ENCODE peak calls at places on chromosomes 7 and 10, in five cellular contexts. One of them, this sample, is unnamed.

GRCh38 chr10:15486404-15486803 is 115.3 kb upstream of the FAM171A1 start:
- DNase-seq in H1: no peak
- DNase-seq in mesenchymal stem cell: peak
- DNase-seq in H9: no peak
- DNase-seq in trophoblast cell: no peak
- DNase-seq in this sample: no peak

GRCh38 chr10:18681366-18681765 is 22.1 kb downstream of the ARL5B start:
- DNase-seq in H1: no peak
- DNase-seq in mesenchymal stem cell: peak
- DNase-seq in H9: no peak
- DNase-seq in trophoblast cell: no peak
- DNase-seq in this sample: no peak

GRCh38 chr10:86311176-86311575 is 55.4 kb downstream of the GRID1 start:
- DNase-seq in H1: no peak
- DNase-seq in mesenchymal stem cell: no peak
- DNase-seq in H9: peak
- DNase-seq in trophoblast cell: no peak
- DNase-seq in this sample: no peak

GRCh38 chr10:2137549-2138174 is 400.3 kb upstream of the ADARB2 start:
- DNase-seq in H1: peak
- DNase-seq in mesenchymal stem cell: peak
- DNase-seq in H9: peak
- DNase-seq in trophoblast cell: no peak
- DNase-seq in this sample: peak

GRCh38 chr7:151415375-151416112 is 5.7 kb upstream of the WDR86 start:
- DNase-seq in H1: no peak
- DNase-seq in mesenchymal stem cell: no peak
- DNase-seq in H9: no peak
- DNase-seq in trophoblast cell: peak
- DNase-seq in this sample: no peak

GRCh38 chr7:5591547-5591899 is 167.9 kb upstream of the TNRC18 start:
- DNase-seq in H1: no peak
- DNase-seq in mesenchymal stem cell: peak
- DNase-seq in H9: no peak
- DNase-seq in trophoblast cell: peak
- DNase-seq in this sample: peak

GRCh38 chr7:158110661-158111555 is 476.7 kb downstream of the PTPRN2 start:
- DNase-seq in H1: no peak
- DNase-seq in mesenchymal stem cell: no peak
- DNase-seq in H9: peak
- DNase-seq in trophoblast cell: no peak
- DNase-seq in this sample: no peak

GRCh38 chr10:126090911-126091728 is 194.8 kb downstream of the FANK1 start:
- DNase-seq in H1: no peak
- DNase-seq in mesenchymal stem cell: peak
- DNase-seq in H9: no peak
- DNase-seq in trophoblast cell: no peak
- DNase-seq in this sample: no peak

GRCh38 chr7:75039166-75039565 is 34.4 kb downstream of the RCC1L start:
- DNase-seq in H1: no peak
- DNase-seq in mesenchymal stem cell: no peak
- DNase-seq in H9: no peak
- DNase-seq in trophoblast cell: peak
- DNase-seq in this sample: no peak

GRCh38 chr10:11598749-11599396 is 12.6 kb downstream of the USP6NL start:
- DNase-seq in H1: no peak
- DNase-seq in mesenchymal stem cell: no peak
- DNase-seq in H9: no peak
- DNase-seq in trophoblast cell: peak
- DNase-seq in this sample: no peak

GRCh38 chr7:98826811-98827231 is 43.0 kb downstream of the TMEM130 start:
- DNase-seq in H1: no peak
- DNase-seq in mesenchymal stem cell: no peak
- DNase-seq in H9: peak
- DNase-seq in trophoblast cell: no peak
- DNase-seq in this sample: no peak

GRCh38 chr7:100801833-100802568 is 25.3 kb downstream of the EPHB4 start:
- DNase-seq in H1: no peak
- DNase-seq in mesenchymal stem cell: peak
- DNase-seq in H9: peak
- DNase-seq in trophoblast cell: peak
- DNase-seq in this sample: no peak

GRCh38 chr7:114889646-114890285 is 32.1 kb upstream of the MDFIC start:
- DNase-seq in H1: no peak
- DNase-seq in mesenchymal stem cell: peak
- DNase-seq in H9: no peak
- DNase-seq in trophoblast cell: peak
- DNase-seq in this sample: no peak

GRCh38 chr10:23158370-23158769 is 33.7 kb upstream of the PTF1A start:
- DNase-seq in H1: no peak
- DNase-seq in mesenchymal stem cell: peak
- DNase-seq in H9: peak
- DNase-seq in trophoblast cell: peak
- DNase-seq in this sample: peak

GRCh38 chr7:114917211-114917839 is 4.6 kb upstream of the MDFIC start:
- DNase-seq in H1: no peak
- DNase-seq in mesenchymal stem cell: no peak
- DNase-seq in H9: no peak
- DNase-seq in trophoblast cell: no peak
- DNase-seq in this sample: no peak

GRCh38 chr10:114638874-114639625 is 19.0 kb downstream of the ABLIM1 start:
- DNase-seq in H1: no peak
- DNase-seq in mesenchymal stem cell: peak
- DNase-seq in H9: no peak
- DNase-seq in trophoblast cell: no peak
- DNase-seq in this sample: no peak

GRCh38 chr10:42952358-42952757 is 124.5 kb upstream of the RET start:
- DNase-seq in H1: peak
- DNase-seq in mesenchymal stem cell: peak
- DNase-seq in H9: peak
- DNase-seq in trophoblast cell: peak
- DNase-seq in this sample: peak

GRCh38 chr10:690227-691161 is 1.0 kb upstream of the DIP2C start:
- DNase-seq in H1: no peak
- DNase-seq in mesenchymal stem cell: peak
- DNase-seq in H9: no peak
- DNase-seq in trophoblast cell: no peak
- DNase-seq in this sample: no peak

GRCh38 chr7:101386558-101387199 is 24.0 kb downstream of the COL26A1 start:
- DNase-seq in H1: no peak
- DNase-seq in mesenchymal stem cell: peak
- DNase-seq in H9: peak
- DNase-seq in trophoblast cell: no peak
- DNase-seq in this sample: peak

GRCh38 chr7:103148131-103148993 is 537 bp downstream of the NAPEPLD start:
- DNase-seq in H1: no peak
- DNase-seq in mesenchymal stem cell: no peak
- DNase-seq in H9: no peak
- DNase-seq in trophoblast cell: no peak
- DNase-seq in this sample: no peak

GRCh38 chr7:45657136-45657889 is 83.1 kb downstream of the ADCY1 start:
- DNase-seq in H1: no peak
- DNase-seq in mesenchymal stem cell: no peak
- DNase-seq in H9: no peak
- DNase-seq in trophoblast cell: no peak
- DNase-seq in this sample: no peak

GRCh38 chr7:19122018-19122588 is 4.7 kb upstream of the TWIST1 start:
- DNase-seq in H1: no peak
- DNase-seq in mesenchymal stem cell: peak
- DNase-seq in H9: no peak
- DNase-seq in trophoblast cell: no peak
- DNase-seq in this sample: no peak

GRCh38 chr7:798921-799470 is 33.3 kb upstream of the SUN1 start:
- DNase-seq in H1: no peak
- DNase-seq in mesenchymal stem cell: no peak
- DNase-seq in H9: no peak
- DNase-seq in trophoblast cell: no peak
- DNase-seq in this sample: no peak

GRCh38 chr7:351256-351655 is 61.3 kb downstream of the FOXL3 start:
- DNase-seq in H1: no peak
- DNase-seq in mesenchymal stem cell: no peak
- DNase-seq in H9: no peak
- DNase-seq in trophoblast cell: no peak
- DNase-seq in this sample: no peak

GRCh38 chr10:128859738-128860386 is 607.2 kb upstream of the MGMT start:
- DNase-seq in H1: no peak
- DNase-seq in mesenchymal stem cell: no peak
- DNase-seq in H9: no peak
- DNase-seq in trophoblast cell: peak
- DNase-seq in this sample: no peak

GRCh38 chr10:33193867-33194521 is 140.5 kb downstream of the NRP1 start:
- DNase-seq in H1: no peak
- DNase-seq in mesenchymal stem cell: peak
- DNase-seq in H9: no peak
- DNase-seq in trophoblast cell: no peak
- DNase-seq in this sample: no peak

GRCh38 chr7:132286836-132287235 is 289.4 kb downstream of the PLXNA4 start:
- DNase-seq in H1: no peak
- DNase-seq in mesenchymal stem cell: no peak
- DNase-seq in H9: no peak
- DNase-seq in trophoblast cell: no peak
- DNase-seq in this sample: no peak

GRCh38 chr7:44184221-44184873 is 4.9 kb downstream of the GCK start:
- DNase-seq in H1: peak
- DNase-seq in mesenchymal stem cell: peak
- DNase-seq in H9: no peak
- DNase-seq in trophoblast cell: peak
- DNase-seq in this sample: no peak

GRCh38 chr10:47360419-47361040 is 12.4 kb downstream of the RBP3 start:
- DNase-seq in H1: no peak
- DNase-seq in mesenchymal stem cell: no peak
- DNase-seq in H9: no peak
- DNase-seq in trophoblast cell: no peak
- DNase-seq in this sample: no peak

GRCh38 chr7:101953248-101953819 is 135.9 kb downstream of the CUX1 start:
- DNase-seq in H1: no peak
- DNase-seq in mesenchymal stem cell: peak
- DNase-seq in H9: no peak
- DNase-seq in trophoblast cell: no peak
- DNase-seq in this sample: no peak

GRCh38 chr7:135480966-135481599 is 28.8 kb downstream of the CNOT4 start:
- DNase-seq in H1: no peak
- DNase-seq in mesenchymal stem cell: no peak
- DNase-seq in H9: no peak
- DNase-seq in trophoblast cell: no peak
- DNase-seq in this sample: no peak

GRCh38 chr10:110134917-110135316 is 72.5 kb upstream of the MXI1 start:
- DNase-seq in H1: no peak
- DNase-seq in mesenchymal stem cell: no peak
- DNase-seq in H9: no peak
- DNase-seq in trophoblast cell: no peak
- DNase-seq in this sample: no peak
- H2BK12ac ChIP-seq in H1: no peak
- H2BK12ac ChIP-seq in mesenchymal stem cell: no peak
- H2BK12ac ChIP-seq in H9: no peak
- H2BK12ac ChIP-seq in trophoblast cell: no peak
- H2BK12ac ChIP-seq in this sample: no peak

GRCh38 chr7:159155410-159155809 is 10.7 kb upstream of the VIPR2 start:
- DNase-seq in H1: no peak
- DNase-seq in mesenchymal stem cell: no peak
- DNase-seq in H9: no peak
- DNase-seq in trophoblast cell: no peak
- DNase-seq in this sample: no peak

GRCh38 chr7:159158125-159158887 is 13.6 kb upstream of the VIPR2 start:
- DNase-seq in H1: no peak
- DNase-seq in mesenchymal stem cell: no peak
- DNase-seq in H9: no peak
- DNase-seq in trophoblast cell: no peak
- DNase-seq in this sample: no peak

GRCh38 chr7:159157714-159158113 is 13.0 kb upstream of the VIPR2 start:
- DNase-seq in H1: no peak
- DNase-seq in mesenchymal stem cell: no peak
- DNase-seq in H9: no peak
- DNase-seq in trophoblast cell: no peak
- DNase-seq in this sample: no peak

GRCh38 chr7:159158888-159159405 is 14.3 kb upstream of the VIPR2 start:
- DNase-seq in H1: no peak
- DNase-seq in mesenchymal stem cell: no peak
- DNase-seq in H9: no peak
- DNase-seq in trophoblast cell: no peak
- DNase-seq in this sample: no peak

GRCh38 chr7:159156436-159157245 is 12.0 kb upstream of the VIPR2 start:
- DNase-seq in H1: no peak
- DNase-seq in mesenchymal stem cell: no peak
- DNase-seq in H9: no peak
- DNase-seq in trophoblast cell: no peak
- DNase-seq in this sample: no peak
- H2BK12ac ChIP-seq in H1: no peak
- H2BK12ac ChIP-seq in mesenchymal stem cell: no peak
- H2BK12ac ChIP-seq in H9: no peak
- H2BK12ac ChIP-seq in trophoblast cell: no peak
- H2BK12ac ChIP-seq in this sample: no peak

GRCh38 chr7:12321248-12321647 is 82.4 kb downstream of the VWDE start:
- DNase-seq in H1: no peak
- DNase-seq in mesenchymal stem cell: no peak
- DNase-seq in H9: no peak
- DNase-seq in trophoblast cell: no peak
- DNase-seq in this sample: no peak

GRCh38 chr7:12320241-12320640 is 83.4 kb downstream of the VWDE start:
- DNase-seq in H1: no peak
- DNase-seq in mesenchymal stem cell: no peak
- DNase-seq in H9: no peak
- DNase-seq in trophoblast cell: no peak
- DNase-seq in this sample: no peak

GRCh38 chr7:12322287-12322902 is 81.3 kb downstream of the VWDE start:
- DNase-seq in H1: no peak
- DNase-seq in mesenchymal stem cell: peak
- DNase-seq in H9: no peak
- DNase-seq in trophoblast cell: no peak
- DNase-seq in this sample: no peak

GRCh38 chr7:12323415-12323814 is 80.2 kb downstream of the VWDE start:
- DNase-seq in H1: no peak
- DNase-seq in mesenchymal stem cell: no peak
- DNase-seq in H9: peak
- DNase-seq in trophoblast cell: no peak
- DNase-seq in this sample: no peak

DNA sequence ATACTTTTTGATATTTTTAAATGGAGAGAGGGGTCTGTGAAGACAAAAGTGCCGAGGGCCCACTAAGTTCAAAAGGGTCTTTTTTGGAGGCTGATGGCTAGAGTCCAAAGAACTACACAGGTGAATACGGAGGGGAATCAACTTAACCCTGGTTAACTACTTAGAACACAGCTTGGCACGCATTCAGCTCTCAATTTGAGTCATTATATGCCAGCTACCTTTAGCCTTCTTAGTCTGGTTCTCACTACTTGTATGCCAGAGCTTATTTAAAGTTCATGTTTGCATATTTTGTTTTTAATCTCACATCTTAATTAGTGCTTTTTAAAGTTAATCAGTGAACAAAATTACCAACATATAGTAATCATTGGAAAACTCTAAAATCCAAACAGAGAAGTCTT is 80.8 kb downstream of the VWDE start:
- DNase-seq in H1: no peak
- DNase-seq in mesenchymal stem cell: no peak
- DNase-seq in H9: no peak
- DNase-seq in trophoblast cell: no peak
- DNase-seq in this sample: no peak
- H2BK12ac ChIP-seq in H1: no peak
- H2BK12ac ChIP-seq in mesenchymal stem cell: no peak
- H2BK12ac ChIP-seq in H9: no peak
- H2BK12ac ChIP-seq in trophoblast cell: no peak
- H2BK12ac ChIP-seq in this sample: no peak

GRCh38 chr7:12927635-12928434 is 240.4 kb downstream of the ARL4A start:
- DNase-seq in H1: no peak
- DNase-seq in mesenchymal stem cell: no peak
- DNase-seq in H9: no peak
- DNase-seq in trophoblast cell: no peak
- DNase-seq in this sample: no peak
- H2BK12ac ChIP-seq in H1: no peak
- H2BK12ac ChIP-seq in mesenchymal stem cell: no peak
- H2BK12ac ChIP-seq in H9: no peak
- H2BK12ac ChIP-seq in trophoblast cell: no peak
- H2BK12ac ChIP-seq in this sample: no peak